ENCODE peak calls at places on chromosomes 2 and 18, in eight cellular contexts. Q, Y, J, M, X, W, A and K are unnamed samples.

GRCh38 chr2:15692551-15693377 is 101.1 kb downstream of the DDX1 start:
- DNase-seq in Q (no peak), W (no peak), Y (no peak), A (no peak), J (no peak), X (no peak), M (no peak), K (no peak)

GRCh38 chr2:30662268-30663131 is 144.7 kb downstream of the CAPN13 start:
- DNase-seq in M (peak; percentile 53), J (no peak), A (no peak), W (no peak), X (no peak), Q (no peak), Y (no peak), K (no peak)

GRCh38 chr2:240649331-240649730 is 24.1 kb downstream of the GPR35 start:
- DNase-seq in X (no peak), J (no peak), A (no peak), W (no peak), Y (no peak), M (no peak), Q (no peak), K (no peak)

GRCh38 chr18:7601249-7601620 is 34.1 kb downstream of the PTPRM start:
- DNase-seq in W (no peak), A (no peak), M (peak; percentile 48), X (no peak), Y (no peak), Q (no peak), J (no peak), K (no peak)

GRCh38 chr2:238874330-238875050 is 26.6 kb downstream of the TWIST2 start:
- DNase-seq in M (peak; percentile 70), J (no peak), Q (peak; percentile 40), X (no peak), W (no peak), Y (no peak), A (no peak), K (no peak)

GRCh38 chr2:188695953-188696352 is 278.2 kb upstream of the COL3A1 start:
- DNase-seq in J (peak; percentile 59), A (no peak), M (peak; percentile 54), W (no peak), X (no peak), Q (no peak), Y (no peak), K (no peak)

GRCh38 chr2:205585451-205586045 is 96.8 kb upstream of the NRP2 start:
- DNase-seq in X (no peak), Q (no peak), Y (no peak), A (no peak), M (no peak), W (no peak), J (no peak), K (no peak)

GRCh38 chr18:45951021-45951714 is 16.0 kb downstream of the EPG5 start:
- DNase-seq in Y (no peak), J (peak; percentile 46), Q (no peak), W (no peak), X (peak; percentile 28), A (no peak), M (peak; percentile 85), K (no peak)

GRCh38 chr2:88067189-88067588 is 436 bp upstream of the SMYD1 start:
- DNase-seq in W (peak; percentile 35), Q (no peak), Y (no peak), M (no peak), J (no peak), A (no peak), X (no peak), K (no peak)

GRCh38 chr18:22253676-22254075 is 84.3 kb downstream of the GATA6 start:
- DNase-seq in A (no peak), Q (no peak), W (no peak), X (no peak), J (no peak), M (no peak), Y (no peak), K (no peak)

GRCh38 chr2:148530350-148530749 is 114.2 kb upstream of the EPC2 start:
- DNase-seq in W (no peak), Q (no peak), A (no peak), Y (no peak), M (no peak), X (no peak), J (no peak), K (no peak)

GRCh38 chr2:85287721-85288120 is 40.1 kb downstream of the TGOLN2 start:
- DNase-seq in Y (no peak), X (no peak), A (no peak), M (no peak), Q (no peak), J (no peak), W (no peak), K (no peak)
- H3K27ac ChIP-seq in Y (no peak overlapping the region), X (no peak overlapping the region), A (no peak overlapping the region), M (no peak overlapping the region), Q (no peak overlapping the region), J (no peak overlapping the region), W (no peak overlapping the region), K (no peak overlapping the region)

GRCh38 chr2:152405206-152406118 is 70.5 kb downstream of the FMNL2 start:
- DNase-seq in Q (no peak), J (no peak), X (no peak), W (no peak), Y (no peak), A (no peak), M (peak; percentile 23), K (no peak)
- H3K27ac ChIP-seq in Q (peak overlapping the region; percentile 58), J (no peak overlapping the region), X (peak overlapping the region; percentile 71), W (peak overlapping the region; percentile 70), Y (no peak overlapping the region), A (no peak overlapping the region), M (no peak overlapping the region), K (no peak overlapping the region)

GRCh38 chr2:204140258-204140657 is 203.7 kb downstream of the ICOS start:
- DNase-seq in A (no peak), Q (no peak), Y (no peak), J (no peak), W (no peak), X (no peak), M (peak; percentile 3), K (no peak)
- H3K27ac ChIP-seq in A (no peak overlapping the region), Q (no peak overlapping the region), Y (no peak overlapping the region), J (no peak overlapping the region), W (no peak overlapping the region), X (no peak overlapping the region), M (no peak overlapping the region), K (no peak overlapping the region)

GRCh38 chr2:69159988-69160387 is 147.0 kb downstream of the ANTXR1 start:
- DNase-seq in J (no peak), M (peak; percentile 31), A (no peak), X (no peak), Q (no peak), W (no peak), Y (no peak), K (no peak)
- H3K27ac ChIP-seq in J (no peak overlapping the region), M (no peak overlapping the region), A (no peak overlapping the region), X (peak overlapping the region; percentile 50), Q (no peak overlapping the region), W (no peak overlapping the region), Y (no peak overlapping the region), K (no peak overlapping the region)

GRCh38 chr2:236768393-236769140 is 198.9 kb downstream of the ACKR3 start:
- DNase-seq in J (no peak), A (no peak), Y (no peak), W (no peak), X (no peak), Q (no peak), M (peak; percentile 83), K (no peak)

GRCh38 chr2:236767951-236768350 is 198.3 kb downstream of the ACKR3 start:
- DNase-seq in M (no peak), J (no peak), W (no peak), X (no peak), Y (no peak), Q (no peak), A (no peak), K (no peak)

GRCh38 chr2:236773206-236773605 is 203.6 kb downstream of the ACKR3 start:
- DNase-seq in J (no peak), Y (no peak), X (no peak), W (no peak), Q (no peak), M (no peak), A (no peak), K (no peak)

GRCh38 chr2:236772220-236772837 is 202.7 kb downstream of the ACKR3 start:
- DNase-seq in A (no peak), J (no peak), Y (no peak), Q (no peak), W (no peak), M (no peak), X (no peak), K (no peak)

GRCh38 chr2:236769981-236770671 is 200.5 kb downstream of the ACKR3 start:
- DNase-seq in W (no peak), Y (no peak), A (no peak), X (no peak), M (peak; percentile 99), J (peak; percentile 29), Q (no peak), K (no peak)
- H3K27ac ChIP-seq in W (no peak overlapping the region), Y (no peak overlapping the region), A (no peak overlapping the region), X (no peak overlapping the region), M (peak overlapping the region; percentile 86), J (no peak overlapping the region), Q (no peak overlapping the region), K (no peak overlapping the region)